ENCODE peak calls at places on chromosomes 5 and 9, in five cellular contexts. E is cardiac fibroblast, X is epithelial cell of esophagus, F is fibroblast of pulmonary artery, Y is AG10803. S is an unnamed sample.

GRCh38 chr5:31023105-31023504 is 170.4 kb upstream of the CDH6 start:
- DNase-seq in E (peak), X (peak), F (peak), Y (no peak), S (peak)

GRCh38 chr9:734831-735511 is 106.5 kb upstream of the DMRT1 start:
- DNase-seq in E (peak), X (no peak), F (peak), Y (peak), S (peak)

GRCh38 chr9:136046555-136046921 is 48.6 kb downstream of the NACC2 start:
- DNase-seq in E (no peak), X (no peak), F (no peak), Y (no peak), S (no peak)

GRCh38 chr5:171094356-171094755 is 214.7 kb upstream of the TLX3 start:
- DNase-seq in E (no peak), X (no peak), F (no peak), Y (no peak), S (no peak)

GRCh38 chr5:143887302-143887638 is 75.3 kb downstream of the HMHB1 start:
- DNase-seq in E (peak), X (peak), F (peak), Y (peak), S (peak)

GRCh38 chr9:122561446-122561845 is 8.5 kb downstream of the OR1N2 start:
- DNase-seq in E (no peak), X (no peak), F (no peak), Y (no peak), S (no peak)

GRCh38 chr9:116450378-116451139 is 236.5 kb upstream of the TRIM32 start:
- DNase-seq in E (peak), X (peak), F (peak), Y (peak), S (peak)

GRCh38 chr9:109331353-109331752 is 10.5 kb upstream of the EPB41L4B start:
- DNase-seq in E (no peak), X (peak), F (peak), Y (peak), S (peak)

GRCh38 chr9:125989524-125990180 is 242.5 kb downstream of the PBX3 start:
- DNase-seq in E (no peak), X (no peak), F (no peak), Y (no peak), S (no peak)

GRCh38 chr5:122126711-122127385 is 2.5 kb upstream of the ZNF474 start:
- DNase-seq in E (no peak), X (no peak), F (no peak), Y (peak), S (peak)

GRCh38 chr9:81317939-81318338 is 371.4 kb downstream of the TLE1 start:
- DNase-seq in E (no peak), X (peak), F (no peak), Y (no peak), S (no peak)

GRCh38 chr5:57627661-57628060 is 145.1 kb upstream of the ACTBL2 start:
- DNase-seq in E (no peak), X (no peak), F (no peak), Y (no peak), S (no peak)

DNA sequence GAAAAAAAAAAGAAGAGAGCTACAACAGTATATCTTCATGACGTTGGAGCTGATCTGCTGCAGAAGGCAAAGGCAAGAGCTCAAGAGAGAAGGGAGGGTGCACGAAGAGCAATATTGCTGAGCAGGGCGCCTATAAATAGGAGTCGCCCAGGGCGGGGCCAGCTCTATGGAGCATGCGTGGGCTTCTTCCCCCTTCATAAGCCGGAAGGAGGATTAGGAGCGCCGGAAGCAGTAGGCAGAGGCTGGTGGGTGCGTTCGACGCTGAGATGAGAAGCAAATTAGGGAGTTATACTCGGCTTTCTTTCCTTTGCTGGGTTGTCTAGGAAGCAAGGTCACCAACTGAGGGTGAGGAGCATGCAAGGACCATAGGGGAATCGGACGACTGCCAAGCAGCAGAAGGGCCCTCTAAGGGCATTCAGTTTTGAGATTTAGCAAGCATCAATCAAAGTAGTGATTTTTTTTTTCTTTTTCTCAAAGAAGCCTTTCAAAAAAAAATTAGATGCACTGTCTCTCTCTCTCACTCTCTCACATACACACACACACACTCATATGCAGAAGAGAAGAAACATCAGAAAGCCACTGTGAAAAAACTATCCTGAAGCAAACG is 496.7 kb downstream of the ENC1 start:
- DNase-seq in E (no peak), X (no peak), F (no peak), Y (no peak), S (no peak)
- H3K4me3 ChIP-seq in E (no peak), X (no peak), F (no peak), Y (no peak), S (no peak)

GRCh38 chr9:131837836-131838235 is 98.0 kb upstream of the RAPGEF1 start:
- DNase-seq in E (no peak), X (no peak), F (no peak), Y (no peak), S (no peak)
- H3K4me3 ChIP-seq in E (no peak), X (no peak), F (no peak), Y (no peak), S (no peak)

GRCh38 chr9:93187574-93187973 is 3.6 kb downstream of the WNK2 start:
- DNase-seq in E (no peak), X (no peak), F (no peak), Y (no peak), S (no peak)

GRCh38 chr9:93187047-93187446 is 3.1 kb downstream of the WNK2 start:
- DNase-seq in E (no peak), X (no peak), F (no peak), Y (no peak), S (no peak)

GRCh38 chr9:93184439-93185221 is 691 bp downstream of the WNK2 start:
- DNase-seq in E (no peak), X (no peak), F (no peak), Y (no peak), S (no peak)

GRCh38 chr9:93185261-93186150 is 1.6 kb downstream of the WNK2 start:
- DNase-seq in E (no peak), X (no peak), F (no peak), Y (no peak), S (no peak)

GRCh38 chr9:93186151-93186715 is 2.3 kb downstream of the WNK2 start:
- DNase-seq in E (no peak), X (no peak), F (no peak), Y (no peak), S (no peak)
- H3K4me3 ChIP-seq in E (no peak), X (no peak), F (no peak), Y (no peak), S (no peak)

GRCh38 chr9:114396558-114397218 is 8.9 kb upstream of the AKNA start:
- DNase-seq in E (peak), X (no peak), F (peak), Y (peak), S (peak)
- H3K4me3 ChIP-seq in E (no peak), X (no peak), F (peak), Y (peak), S (peak)

GRCh38 chr9:7163957-7164356 is 406.2 kb downstream of the KDM4C start:
- DNase-seq in E (no peak), X (no peak), F (no peak), Y (no peak), S (no peak)

GRCh38 chr9:7161469-7161868 is 403.7 kb downstream of the KDM4C start:
- DNase-seq in E (no peak), X (no peak), F (no peak), Y (no peak), S (no peak)

GRCh38 chr9:7166074-7166473 is 408.3 kb downstream of the KDM4C start:
- DNase-seq in E (no peak), X (no peak), F (no peak), Y (no peak), S (no peak)

GRCh38 chr9:7165350-7165937 is 407.7 kb downstream of the KDM4C start:
- DNase-seq in E (no peak), X (no peak), F (no peak), Y (no peak), S (no peak)

GRCh38 chr9:7164440-7165349 is 406.9 kb downstream of the KDM4C start:
- DNase-seq in E (no peak), X (no peak), F (no peak), Y (no peak), S (no peak)
- H3K4me3 ChIP-seq in E (no peak), X (no peak), F (no peak), Y (no peak), S (no peak)

DNA sequence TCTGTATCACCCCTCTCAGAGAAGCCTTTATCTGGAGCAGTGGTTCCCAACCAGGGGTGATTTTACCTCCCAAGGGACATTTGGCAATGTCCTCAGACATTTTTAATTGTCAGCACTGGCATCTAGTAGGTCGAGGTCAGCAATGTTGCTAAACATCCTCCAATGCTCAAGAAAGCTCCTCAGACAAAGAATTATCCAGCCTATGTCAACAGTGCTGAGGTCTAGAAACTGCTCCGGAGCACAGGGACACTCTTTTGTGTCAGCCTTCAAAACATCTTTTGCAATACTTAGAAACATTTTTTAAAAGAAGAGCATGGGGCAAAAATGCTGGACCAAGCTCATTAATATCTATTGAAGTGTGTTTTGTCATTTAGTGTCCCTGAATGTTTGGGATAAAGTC is 193.8 kb downstream of the CD180 start:
- DNase-seq in E (no peak), X (peak), F (no peak), Y (no peak), S (no peak)
- H3K4me3 ChIP-seq in E (no peak), X (peak), F (no peak), Y (no peak), S (no peak)

GRCh38 chr9:13023498-13023897 is 248.7 kb downstream of the LURAP1L start:
- DNase-seq in E (peak), X (peak), F (no peak), Y (no peak), S (peak)
- H3K4me3 ChIP-seq in E (no peak), X (no peak), F (no peak), Y (no peak), S (no peak)

DNA sequence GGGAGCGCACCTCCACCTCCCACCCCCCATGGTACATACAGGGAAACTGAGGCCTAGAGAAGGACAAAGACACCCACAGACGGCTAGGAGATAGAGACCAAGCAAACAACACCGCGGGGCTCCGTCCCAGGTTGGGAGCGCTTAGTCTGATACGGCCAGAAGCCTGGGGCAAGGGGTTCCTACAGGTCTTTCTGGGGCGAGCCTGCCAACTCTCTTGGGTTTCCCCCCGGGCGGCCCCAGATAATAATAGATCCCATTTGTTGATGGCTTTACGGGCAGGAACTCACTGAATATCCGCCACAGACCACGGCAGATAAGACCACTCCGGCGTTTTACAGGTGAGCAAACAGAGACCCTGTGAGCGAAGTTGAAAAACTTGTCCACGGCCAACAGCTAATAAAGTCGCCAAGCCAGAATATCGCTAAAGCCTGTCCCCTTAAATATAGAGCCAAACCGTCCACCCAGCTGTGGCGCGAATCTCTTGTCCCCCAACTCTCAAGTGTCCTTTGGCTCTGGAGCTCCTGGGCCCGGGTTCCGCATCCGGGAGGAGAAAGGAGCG is 5.1 kb upstream of the EBF1 start:
- DNase-seq in E (no peak), X (no peak), F (no peak), Y (no peak), S (no peak)
- H3K4me3 ChIP-seq in E (no peak), X (no peak), F (no peak), Y (no peak), S (peak)

GRCh38 chr5:52996966-52997365 is 7.8 kb downstream of the ITGA2 start:
- DNase-seq in E (no peak), X (peak), F (no peak), Y (no peak), S (no peak)
- H3K4me3 ChIP-seq in E (no peak), X (no peak), F (no peak), Y (no peak), S (no peak)

GRCh38 chr9:93065321-93065720 is 6.8 kb downstream of the SUSD3 start:
- DNase-seq in E (no peak), X (no peak), F (no peak), Y (no peak), S (no peak)

GRCh38 chr9:93062364-93062763 is 3.9 kb downstream of the SUSD3 start:
- DNase-seq in E (no peak), X (no peak), F (no peak), Y (no peak), S (no peak)

GRCh38 chr9:93061791-93062299 is 3.3 kb downstream of the SUSD3 start:
- DNase-seq in E (no peak), X (no peak), F (no peak), Y (no peak), S (no peak)

GRCh38 chr9:93066978-93067603 is 8.6 kb downstream of the SUSD3 start:
- DNase-seq in E (no peak), X (no peak), F (no peak), Y (no peak), S (no peak)

DNA sequence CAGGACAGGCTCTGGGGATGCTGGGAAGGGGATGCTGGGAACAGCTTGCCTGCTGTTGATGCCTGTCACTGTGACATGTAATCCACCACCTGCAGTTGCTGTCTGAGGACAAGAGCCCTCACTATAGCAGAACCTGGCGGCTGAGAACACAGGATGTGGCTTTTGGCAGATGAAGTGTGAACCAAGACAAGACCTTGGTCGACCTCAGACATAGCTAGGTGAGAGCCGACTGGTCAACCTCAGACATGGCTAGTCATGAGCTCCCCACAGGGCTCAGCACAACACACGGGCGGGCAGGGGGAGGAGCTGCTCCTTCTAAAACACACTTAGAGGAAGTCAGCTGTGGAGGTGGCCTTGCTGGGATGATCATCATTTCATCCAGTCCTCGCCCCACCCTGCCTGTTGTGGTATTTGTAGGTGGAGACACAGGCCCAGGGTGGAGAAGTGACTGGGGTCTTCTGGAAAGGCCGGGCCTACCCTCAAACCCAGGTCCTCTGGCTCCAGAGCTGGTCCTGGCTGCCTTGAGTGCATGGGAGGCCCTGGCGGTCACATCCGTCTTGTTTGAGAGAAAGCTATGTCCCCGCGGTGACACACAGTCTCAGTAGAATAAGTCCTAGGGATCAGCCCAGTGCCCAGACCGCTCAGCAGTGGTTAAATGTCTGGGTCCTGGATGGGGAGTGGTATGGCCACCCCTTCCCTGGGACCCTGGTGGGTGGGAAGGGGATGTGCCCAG is 6.1 kb downstream of the SUSD3 start:
- DNase-seq in E (no peak), X (no peak), F (no peak), Y (no peak), S (peak)
- H3K4me3 ChIP-seq in E (no peak), X (no peak), F (no peak), Y (no peak), S (no peak)